ENCODE peak calls at places on chromosomes 13 and 19, in seven cellular contexts. N is brain microvascular endothelial cell; A is thoracic aorta; C is cardiac muscle cell; W is CD8-positive, alpha-beta memory T cell; B is DND-41; F is heart left ventricle. Y is an unnamed sample. For H3K27me3, the result is how much of the 10 kb centered on the place peaks cover.

GRCh38 chr13:24183741-24184182 is 23.2 kb downstream of the SPATA13 start:
- DNase-seq in N (no peak), A (no peak), C (no peak), W (no peak), B (no peak), F (no peak), Y (no peak)

GRCh38 chr13:27565818-27566217 is 54.5 kb downstream of the LNX2 start:
- DNase-seq in N (no peak), A (no peak), C (no peak), W (no peak), B (no peak), F (no peak), Y (no peak)

GRCh38 chr13:37293295-37293694 is 187.8 kb upstream of the CSNK1A1L start:
- DNase-seq in N (no peak), A (no peak), C (no peak), W (no peak), B (no peak), F (no peak), Y (no peak)

GRCh38 chr19:58218899-58219298 is 9.8 kb upstream of the ZNF544 start:
- DNase-seq in N (no peak), A (no peak), C (peak), W (peak), B (peak), F (no peak), Y (peak)

GRCh38 chr13:51814825-51815650 is 11.1 kb upstream of the DHRS12 start:
- DNase-seq in N (peak), A (no peak), C (peak), W (peak), B (peak), F (peak), Y (peak)

GRCh38 chr13:27018882-27019281 is 152.7 kb downstream of the USP12 start:
- DNase-seq in N (no peak), A (no peak), C (peak), W (no peak), B (no peak), F (no peak), Y (no peak)

GRCh38 chr19:50205681-50206138 is 2.3 kb downstream of the MYH14 start:
- DNase-seq in N (no peak), A (no peak), C (no peak), W (no peak), B (no peak), F (no peak), Y (no peak)

GRCh38 chr19:3980353-3981251 is 4.7 kb downstream of the EEF2 start:
- DNase-seq in N (no peak), A (no peak), C (no peak), W (no peak), B (no peak), F (no peak), Y (no peak)

GRCh38 chr13:99352351-99353271 is 45.4 kb upstream of the GPR183 start:
- DNase-seq in N (no peak), A (no peak), C (no peak), W (no peak), B (no peak), F (no peak), Y (no peak)

GRCh38 chr13:112333756-112334543 is 42.2 kb upstream of the SPACA7 start:
- DNase-seq in N (peak), A (no peak), C (no peak), W (no peak), B (no peak), F (no peak), Y (no peak)
- H3K27me3 ChIP-seq in N (under half), A (under half), C (under half), W (under half), B (under half), F (under half), Y (under half)

GRCh38 chr19:35498220-35498619 is 8.0 kb upstream of the KRTDAP start:
- DNase-seq in N (no peak), A (no peak), C (no peak), W (no peak), B (no peak), F (no peak), Y (no peak)

GRCh38 chr19:35502751-35503150 is 10.7 kb downstream of the DMKN start:
- DNase-seq in N (no peak), A (no peak), C (peak), W (no peak), B (no peak), F (no peak), Y (no peak)

GRCh38 chr19:35498984-35499383 is 8.7 kb upstream of the KRTDAP start:
- DNase-seq in N (no peak), A (no peak), C (no peak), W (no peak), B (no peak), F (no peak), Y (no peak)

GRCh38 chr19:35500611-35501010 is 10.3 kb upstream of the KRTDAP start:
- DNase-seq in N (no peak), A (no peak), C (no peak), W (no peak), B (no peak), F (no peak), Y (no peak)

GRCh38 chr19:35501684-35502083 is 11.4 kb upstream of the KRTDAP start:
- DNase-seq in N (no peak), A (no peak), C (no peak), W (no peak), B (no peak), F (no peak), Y (no peak)
- H3K27me3 ChIP-seq in N (under half), A (under half), C (under half), W (under half), B (under half), F (under half), Y (half or more)

GRCh38 chr19:11970174-11970573 is 5.3 kb downstream of the ZNF763 start:
- DNase-seq in N (no peak), A (no peak), C (no peak), W (no peak), B (no peak), F (no peak), Y (no peak)

GRCh38 chr19:11963566-11964355 is 1.1 kb upstream of the ZNF763 start:
- DNase-seq in N (peak), A (peak), C (peak), W (peak), B (peak), F (peak), Y (peak)

GRCh38 chr19:11964858-11965645 is at the start of gene ZNF763:
- DNase-seq in N (peak), A (peak), C (peak), W (peak), B (peak), F (peak), Y (peak)

DNA sequence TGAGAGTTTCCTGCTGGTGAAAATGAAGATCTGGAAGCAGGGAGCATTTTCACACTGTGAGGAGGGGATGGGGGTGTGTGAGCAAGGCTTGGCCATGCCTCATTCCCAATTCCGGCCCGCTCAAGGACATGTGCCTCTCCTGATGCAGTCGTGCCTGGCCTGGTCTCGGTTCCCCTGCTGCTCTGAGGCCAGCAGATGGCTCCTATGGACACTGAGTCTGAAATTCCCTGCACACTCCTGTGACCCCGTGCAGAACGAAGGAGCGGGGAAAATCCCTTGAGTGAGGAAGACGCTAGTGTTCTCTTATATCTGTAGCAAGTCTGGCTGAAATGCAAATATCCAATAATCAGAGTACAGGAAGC is 363 bp upstream of the ZNF763 start:
- DNase-seq in N (no peak), A (no peak), C (no peak), W (peak), B (no peak), F (no peak), Y (no peak)
- H3K27me3 ChIP-seq in N (under half), A (under half), C (under half), W (under half), B (under half), F (under half), Y (under half)

GRCh38 chr19:19257836-19258588 is 15.1 kb downstream of the TM6SF2 start:
- DNase-seq in N (no peak), A (no peak), C (no peak), W (no peak), B (no peak), F (no peak), Y (no peak)

GRCh38 chr19:19260417-19260816 is 12.7 kb downstream of the TM6SF2 start:
- DNase-seq in N (no peak), A (no peak), C (no peak), W (no peak), B (no peak), F (no peak), Y (no peak)

GRCh38 chr19:19258589-19259338 is 14.3 kb downstream of the TM6SF2 start:
- DNase-seq in N (no peak), A (no peak), C (no peak), W (no peak), B (no peak), F (no peak), Y (no peak)

GRCh38 chr19:19260842-19261241 is 12.3 kb downstream of the TM6SF2 start:
- DNase-seq in N (no peak), A (no peak), C (no peak), W (no peak), B (no peak), F (no peak), Y (no peak)

GRCh38 chr19:19259741-19260140 is 13.4 kb downstream of the TM6SF2 start:
- DNase-seq in N (peak), A (no peak), C (no peak), W (no peak), B (peak), F (no peak), Y (peak)
- H3K27me3 ChIP-seq in N (under half), A (under half), C (under half), W (under half), B (under half), F (half or more), Y (under half)

DNA sequence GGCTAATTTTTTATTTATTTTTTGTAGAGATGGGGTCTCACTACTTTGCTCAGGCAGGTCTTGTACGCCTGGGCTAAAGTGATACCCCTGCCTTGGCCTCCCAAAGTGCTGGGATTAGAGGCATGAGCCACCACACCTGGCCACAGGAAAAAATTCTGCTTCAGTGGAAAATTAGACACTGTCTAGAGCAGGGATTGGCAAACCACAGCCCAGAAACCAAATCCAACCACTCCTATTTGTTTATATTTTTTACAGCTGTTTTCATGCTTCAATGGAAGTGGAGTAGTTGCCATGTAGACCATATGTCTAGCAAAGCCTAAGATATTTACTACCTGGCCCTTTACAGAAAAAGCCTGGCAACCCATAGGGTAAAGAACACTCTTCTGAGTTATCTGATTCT is 123.7 kb upstream of the MRI1 start:
- DNase-seq in N (no peak), A (no peak), C (no peak), W (no peak), B (no peak), F (no peak), Y (peak)
- H3K27me3 ChIP-seq in N (under half), A (under half), C (under half), W (under half), B (under half), F (under half), Y (under half)

DNA sequence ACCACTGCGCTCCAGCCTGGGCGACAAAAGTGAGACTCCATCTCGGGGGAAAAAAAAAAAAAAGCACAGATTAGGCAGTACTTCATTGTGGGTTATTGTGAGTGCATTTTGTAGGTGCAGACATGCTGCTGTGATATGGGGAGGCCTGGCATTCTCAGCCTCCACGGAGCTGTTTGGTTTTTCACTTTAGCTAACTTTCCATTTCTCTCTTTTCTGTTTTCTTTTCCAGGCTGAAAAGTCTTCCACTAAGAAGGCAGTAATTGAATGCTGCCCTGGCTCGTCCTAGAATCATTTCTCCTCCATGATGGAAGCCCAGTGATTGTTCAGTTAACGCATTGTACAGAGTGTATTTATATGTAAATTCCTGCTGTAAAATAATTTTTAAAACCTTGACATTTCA is 2.0 kb upstream of the WDR88 start:
- DNase-seq in N (no peak), A (no peak), C (no peak), W (no peak), B (no peak), F (no peak), Y (no peak)
- H3K27me3 ChIP-seq in N (under half), A (under half), C (under half), W (under half), B (under half), F (under half), Y (under half)

Y was measured in SJCRH30.